ENCODE peak calls at places on chromosomes 5 and 9, in six cellular contexts. I is foreskin fibroblast, M is astrocyte of the cerebellum, J is DND-41, L is endodermal cell, R is left ventricle myocardium inferior. A is an unnamed sample.

GRCh38 chr5:314676-315487 is 6.6 kb upstream of the AHRR start:
- DNase-seq in R (no peak), M (no peak), J (no peak), L (no peak), I (no peak), A (no peak)

GRCh38 chr5:2748180-2748840 is 3.2 kb downstream of the IRX2 start:
- DNase-seq in R (no peak), L (no peak), J (no peak), I (no peak), M (no peak), A (no peak)

GRCh38 chr5:87722286-87722685 is 309.6 kb upstream of the CCNH start:
- DNase-seq in M (peak; percentile 40), R (no peak), J (no peak), I (no peak), L (no peak), A (no peak)

GRCh38 chr5:128263357-128263756 is 179.8 kb downstream of the SLC12A2 start:
- DNase-seq in M (no peak), I (no peak), J (no peak), L (no peak), R (peak; percentile 25), A (no peak)

GRCh38 chr9:136661641-136662325 is 933 bp upstream of the EGFL7 start:
- DNase-seq in I (no peak), L (no peak), J (no peak), R (no peak), M (no peak), A (no peak)

GRCh38 chr5:60597570-60597969 is 102.4 kb downstream of the DEPDC1B start:
- DNase-seq in L (no peak), J (peak; percentile 75), R (no peak), I (no peak), M (no peak), A (no peak)

GRCh38 chr9:70901013-70901412 is 220.4 kb downstream of the TRPM3 start:
- DNase-seq in L (no peak), J (no peak), R (no peak), I (no peak), M (no peak), A (no peak)

GRCh38 chr9:81885586-81885985 is 42.6 kb upstream of the SPATA31D4 start:
- DNase-seq in J (no peak), L (no peak), M (no peak), I (no peak), R (no peak), A (no peak)

GRCh38 chr9:131402738-131403492 is 9.0 kb downstream of the PRRC2B start:
- DNase-seq in M (peak; percentile 74), L (no peak), I (peak; percentile 96), R (peak; percentile 89), J (no peak), A (peak; percentile 94)

GRCh38 chr5:148979104-148979723 is 83.6 kb downstream of the SH3TC2 start:
- DNase-seq in M (no peak), I (peak; percentile 33), R (peak; percentile 40), J (no peak), L (no peak), A (no peak)

GRCh38 chr5:97044057-97044456 is 98.4 kb downstream of the LIX1 start:
- DNase-seq in I (peak; percentile 37), L (peak; percentile 93), M (no peak), R (peak; percentile 17), J (no peak), A (peak; percentile 33)

GRCh38 chr9:36250079-36250478 is 8.2 kb downstream of the GNE start:
- DNase-seq in R (no peak), L (no peak), M (no peak), I (no peak), J (no peak), A (no peak)

GRCh38 chr9:97176206-97176605 is 131.3 kb upstream of the CCDC180 start:
- DNase-seq in R (no peak), I (peak; percentile 1), J (no peak), L (no peak), M (no peak), A (peak; percentile 2)

GRCh38 chr5:120293796-120294195 is 170.3 kb upstream of the PRR16 start:
- DNase-seq in L (no peak), R (no peak), M (peak; percentile 92), J (no peak), I (peak; percentile 91), A (peak; percentile 35)

GRCh38 chr5:14849516-14850294 is 21.9 kb downstream of the ANKH start:
- DNase-seq in M (peak; percentile 41), L (no peak), J (no peak), R (no peak), I (peak; percentile 51), A (no peak)

GRCh38 chr5:39074009-39074886 is at the start of gene RICTOR:
- DNase-seq in R (peak; percentile 95), J (peak; percentile 91), M (peak; percentile 57), I (peak; percentile 96), L (peak; percentile 95), A (peak; percentile 86)
- TF ChIP-seq CTCF in R (no peak), J (no peak), M (no peak), I (no peak), L (no peak), A (no peak)

GRCh38 chr9:88077071-88077617 is 61.1 kb downstream of the SPATA31C2 start:
- DNase-seq in I (no peak), J (no peak), R (no peak), M (no peak), L (no peak), A (no peak)
- H3K4me3 ChIP-seq in I (peak overlapping the region; percentile 62), J (no peak overlapping the region), R (peak overlapping the region; percentile 76), M (peak overlapping the region; percentile 49), L (no peak overlapping the region), A (peak overlapping the region; percentile 57)

GRCh38 chr5:90410178-90410762 is 714 bp upstream of the CETN3 start:
- DNase-seq in L (no peak), I (peak; percentile 10), R (no peak), J (no peak), M (no peak), A (no peak)

GRCh38 chr5:90406466-90406865 is 3.1 kb downstream of the CETN3 start:
- DNase-seq in I (peak; percentile 6), L (no peak), R (no peak), M (no peak), J (no peak), A (no peak)

GRCh38 chr5:90408571-90409317 is 812 bp downstream of the CETN3 start:
- DNase-seq in L (peak; percentile 64), J (no peak), R (no peak), I (no peak), M (no peak), A (no peak)

GRCh38 chr5:90409318-90410177 is at the start of gene CETN3:
- DNase-seq in I (peak; percentile 95), J (peak; percentile 93), R (peak; percentile 92), L (peak; percentile 97), M (peak; percentile 95), A (peak; percentile 98)
- TF ChIP-seq CTCF in I (no peak), J (peak; percentile 20), R (no peak), L (no peak), M (no peak), A (no peak)

GRCh38 chr5:64700765-64701164 is 10.5 kb downstream of the SHISAL2B start:
- DNase-seq in J (no peak), I (no peak), R (no peak), L (no peak), M (no peak), A (no peak)
- H3K4me3 ChIP-seq in J (no peak overlapping the region), I (no peak overlapping the region), R (no peak overlapping the region), L (peak overlapping the region; percentile 52), M (no peak overlapping the region), A (no peak overlapping the region)

GRCh38 chr5:58674711-58675110 is 91.8 kb downstream of the RAB3C start:
- DNase-seq in M (no peak), J (no peak), R (no peak), I (no peak), L (no peak), A (no peak)
- TF ChIP-seq CTCF in M (no peak), J (no peak), R (no peak), I (no peak), L (no peak), A (no peak)

GRCh38 chr5:80189701-80190100 is 66.1 kb downstream of the SERINC5 start:
- DNase-seq in J (no peak), L (no peak), R (no peak), M (no peak), I (no peak), A (no peak)

GRCh38 chr5:80192507-80193241 is 63.2 kb downstream of the SERINC5 start:
- DNase-seq in R (no peak), L (peak; percentile 56), M (no peak), J (no peak), I (peak; percentile 56), A (no peak)

GRCh38 chr5:80191991-80192398 is 63.9 kb downstream of the SERINC5 start:
- DNase-seq in I (peak; percentile 5), M (no peak), L (peak; percentile 82), J (peak; percentile 62), R (peak; percentile 73), A (no peak)

GRCh38 chr5:80191397-80191796 is 64.5 kb downstream of the SERINC5 start:
- DNase-seq in R (no peak), I (no peak), J (no peak), L (peak; percentile 26), M (no peak), A (no peak)

DNA sequence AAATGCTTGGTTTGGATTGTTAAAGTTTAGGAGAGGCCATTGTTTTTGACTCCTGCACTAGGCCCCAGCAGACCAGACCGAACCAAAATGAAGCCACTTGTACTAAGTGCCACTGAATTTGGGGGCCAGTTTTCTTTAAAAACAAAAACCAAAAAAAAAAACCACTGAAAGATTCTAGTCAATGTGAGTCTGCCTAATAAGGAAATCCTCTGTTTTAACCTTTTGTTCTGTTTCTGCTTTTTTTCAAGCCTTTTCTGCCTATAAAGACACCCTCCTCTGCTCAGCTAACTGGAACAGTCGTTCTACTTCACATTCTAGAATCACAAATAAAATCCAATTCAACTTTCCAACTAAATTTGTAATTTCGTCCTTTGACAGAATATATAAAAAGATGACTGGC is 64.9 kb downstream of the SERINC5 start:
- DNase-seq in L (no peak), R (no peak), I (no peak), J (no peak), M (no peak), A (no peak)
- H3K4me3 ChIP-seq in L (no peak overlapping the region), R (no peak overlapping the region), I (no peak overlapping the region), J (no peak overlapping the region), M (no peak overlapping the region), A (no peak overlapping the region)

DNA sequence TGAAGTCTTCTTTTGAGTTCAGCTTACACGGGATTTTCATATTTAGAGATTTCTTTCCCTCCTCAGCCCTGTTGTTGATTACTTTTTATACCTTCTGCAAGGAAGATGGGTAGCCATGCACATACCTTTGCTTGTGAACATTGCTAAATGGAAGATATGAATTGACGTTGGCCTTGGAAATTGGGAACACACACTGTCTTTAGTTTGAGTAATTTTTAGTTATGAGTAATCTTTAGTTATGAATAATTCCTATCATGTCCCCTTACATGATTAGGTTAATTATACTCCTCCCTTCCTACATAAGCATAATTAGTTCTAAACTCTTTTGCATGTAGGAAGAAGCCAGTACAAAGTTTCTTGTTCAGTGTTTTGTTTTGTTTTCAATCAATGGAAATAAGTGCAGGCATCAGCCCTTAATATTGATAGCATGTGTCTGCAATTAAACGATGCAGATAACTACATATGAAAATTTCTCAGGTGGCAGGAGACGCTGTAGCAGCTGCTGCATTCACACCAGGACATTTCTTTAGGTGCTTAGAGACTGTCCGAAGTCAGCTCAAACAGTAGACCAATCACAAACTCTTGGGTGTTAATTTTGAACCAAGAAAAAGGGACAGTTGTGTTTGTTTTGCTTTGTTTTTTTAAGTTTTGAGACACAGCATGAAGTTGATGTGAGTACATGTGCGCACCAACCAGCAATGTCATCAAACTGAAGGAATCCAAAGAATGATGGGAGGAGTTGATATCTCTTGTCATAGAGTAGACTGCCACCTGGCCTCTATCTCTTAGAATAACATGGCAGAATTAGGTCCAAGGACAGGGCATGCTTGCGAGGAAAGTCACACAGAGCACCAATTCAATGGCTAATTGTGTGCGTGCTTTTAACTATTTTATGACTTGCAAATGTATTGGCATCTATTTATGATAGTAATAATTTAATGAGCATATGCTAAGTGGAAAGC is 51.4 kb downstream of the SMARCA2 start:
- DNase-seq in J (no peak), L (peak; percentile 55), R (no peak), I (peak; percentile 72), M (no peak), A (peak; percentile 25)
- TF ChIP-seq CTCF in J (peak; percentile 19), L (peak; percentile 67), R (peak; percentile 50), I (peak; percentile 22), M (peak; percentile 34), A (no peak)

A was measured in fibroblast of pulmonary artery.